ENCODE peak calls at places on chromosomes 13 and 19, in seven cellular contexts. L, H, Q, C, Z, K and O are unnamed samples.

GRCh38 chr19:14081797-14082674 is 3.5 kb downstream of the C19orf67 start:
- DNase-seq in L (no peak), H (peak; percentile 53), Q (no peak), C (no peak), Z (peak; percentile 52), K (no peak), O (peak; percentile 30)

GRCh38 chr13:101799196-101799595 is 346.7 kb downstream of the ITGBL1 start:
- DNase-seq in L (no peak), H (no peak), Q (no peak), C (no peak), Z (no peak), K (no peak), O (no peak)

GRCh38 chr13:80716610-80717081 is 375.7 kb upstream of the SPRY2 start:
- DNase-seq in L (no peak), H (no peak), Q (peak; percentile 33), C (peak; percentile 63), Z (no peak), K (no peak), O (peak; percentile 7)

GRCh38 chr19:16228637-16229321 is 31.1 kb downstream of the AP1M1 start:
- DNase-seq in L (no peak), H (no peak), Q (no peak), C (no peak), Z (no peak), K (no peak), O (no peak)

GRCh38 chr13:23979361-23980159 is 82.3 kb upstream of the C1QTNF9B start:
- DNase-seq in L (peak; percentile 84), H (peak; percentile 81), Q (peak; percentile 58), C (peak; percentile 90), Z (peak; percentile 76), K (no peak), O (peak; percentile 82)

GRCh38 chr13:51380269-51380668 is 40.8 kb downstream of the SERPINE3 start:
- DNase-seq in L (peak; percentile 32), H (no peak), Q (no peak), C (peak; percentile 22), Z (no peak), K (no peak), O (peak; percentile 46)

GRCh38 chr13:20702945-20703784 is at the start of gene IL17D:
- DNase-seq in L (no peak), H (peak; percentile 33), Q (no peak), C (peak; percentile 65), Z (peak; percentile 63), K (no peak), O (no peak)

GRCh38 chr13:64248371-64249065 is 2832.9 kb upstream of the PCDH20 start:
- DNase-seq in L (peak; percentile 20), H (no peak), Q (no peak), C (peak; percentile 1), Z (no peak), K (no peak), O (no peak)

GRCh38 chr13:73059460-73060250 is 850 bp downstream of the KLF5 start:
- DNase-seq in L (no peak), H (peak; percentile 58), Q (no peak), C (peak; percentile 84), Z (peak; percentile 69), K (no peak), O (no peak)

GRCh38 chr13:49551245-49551644 is 34.1 kb downstream of the RCBTB1 start:
- DNase-seq in L (no peak), H (no peak), Q (no peak), C (no peak), Z (no peak), K (no peak), O (no peak)

GRCh38 chr19:41649827-41650226 is 23.0 kb upstream of the CEACAM4 start:
- DNase-seq in L (no peak), H (no peak), Q (no peak), C (no peak), Z (no peak), K (no peak), O (no peak)

GRCh38 chr13:113023694-113024430 is 54.8 kb downstream of the MCF2L start:
- DNase-seq in L (no peak), H (no peak), Q (no peak), C (no peak), Z (no peak), K (no peak), O (no peak)